ENCODE peak calls at places on chromosomes 1 and 21, in ten cellular contexts. J is stimulated activated CD8-positive, alpha-beta memory T cell treated with anti-CD3 and anti-CD28 coated beads, Interleukin-15, amount 100 ng/mL, for 24 hours; E is ELF-1; M is NCI-H1092; K is mucosa of gallbladder; V is Calu3; W is H9; G is choroid plexus epithelial cell; A is body of pancreas; S is NCI-H69. X is an unnamed sample.
A peak's percentile ranks its signal among the peaks of the same experiment; 100 is the strongest.

GRCh38 chr21:33362044-33362555 is 37.3 kb downstream of the IFNAR1 start:
- DNase-seq in E (peak; percentile 85), S (peak; percentile 93), M (no peak), J (no peak), V (no peak), W (peak; percentile 92), A (peak; percentile 18), K (no peak), G (peak; percentile 10), X (no peak)

GRCh38 chr21:34807881-34808568 is 139.2 kb downstream of the CLIC6 start:
- DNase-seq in V (peak; percentile 63), S (no peak), J (peak; percentile 40), E (no peak), K (no peak), W (no peak), A (no peak), M (no peak), G (peak; percentile 96), X (no peak)

GRCh38 chr1:27163093-27163492 is 8.2 kb upstream of the SLC9A1 start:
- DNase-seq in A (no peak), E (no peak), J (no peak), W (no peak), G (no peak), V (no peak), K (no peak), M (no peak), S (peak; percentile 83), X (no peak)

GRCh38 chr1:2540816-2541492 is 10.9 kb upstream of the HES5 start:
- DNase-seq in E (no peak), M (no peak), S (peak; percentile 72), W (no peak), V (no peak), A (no peak), K (no peak), J (no peak), G (no peak), X (no peak)

GRCh38 chr1:33396188-33397124 is 34.4 kb downstream of the PHC2 start:
- DNase-seq in S (no peak), W (no peak), G (peak; percentile 83), A (no peak), M (no peak), V (no peak), J (no peak), E (no peak), K (no peak), X (no peak)

GRCh38 chr1:225882699-225883615 is 777 bp upstream of the TMEM63A start:
- DNase-seq in G (peak; percentile 39), M (no peak), E (peak; percentile 69), J (peak; percentile 25), K (peak; percentile 38), S (peak; percentile 50), W (peak; percentile 59), A (peak; percentile 62), V (peak; percentile 57), X (peak; percentile 83)

GRCh38 chr1:98143403-98143802 is 222.6 kb upstream of the DPYD start:
- DNase-seq in S (no peak), G (peak; percentile 7), W (no peak), K (no peak), E (no peak), M (no peak), A (no peak), V (no peak), J (no peak), X (no peak)

GRCh38 chr21:42578761-42579415 is 65.2 kb downstream of the SLC37A1 start:
- DNase-seq in M (no peak), J (no peak), S (no peak), W (no peak), A (no peak), E (no peak), G (no peak), K (no peak), V (no peak), X (no peak)

GRCh38 chr1:42981871-42982270 is 23.2 kb upstream of the SLC2A1 start:
- DNase-seq in G (no peak), M (no peak), A (no peak), S (no peak), E (no peak), K (no peak), J (no peak), V (no peak), W (no peak), X (no peak)

X was measured in left lobe of liver.